ENCODE peak calls at places on chromosomes 16 and 17, in eight cellular contexts. One of them, this sample, is unnamed.

GRCh38 chr16:89020068-89020924 is 43.3 kb upstream of the CBFA2T3 start:
- DNase-seq in A549: no peak
- DNase-seq in GM12878: peak; percentile 59
- DNase-seq in uterus: no peak
- DNase-seq in ovary: no peak
- DNase-seq in astrocyte of the spinal cord: no peak
- DNase-seq in heart right ventricle: no peak
- DNase-seq in AG10803: no peak
- DNase-seq in this sample: no peak

GRCh38 chr17:45425125-45425983 is 7.3 kb downstream of the ARHGAP27 start:
- DNase-seq in A549: peak; percentile 97
- DNase-seq in GM12878: no peak
- DNase-seq in uterus: no peak
- DNase-seq in astrocyte of the spinal cord: peak; percentile 68
- DNase-seq in heart right ventricle: no peak
- DNase-seq in ovary: no peak
- DNase-seq in AG10803: peak; percentile 29
- DNase-seq in this sample: no peak

GRCh38 chr17:46082293-46082692 is 83.2 kb downstream of the STH start:
- DNase-seq in uterus: no peak
- DNase-seq in ovary: no peak
- DNase-seq in astrocyte of the spinal cord: no peak
- DNase-seq in GM12878: no peak
- DNase-seq in AG10803: no peak
- DNase-seq in A549: no peak
- DNase-seq in heart right ventricle: no peak
- DNase-seq in this sample: no peak

GRCh38 chr16:7086842-7087616 is 245.6 kb upstream of the RBFOX1 start:
- DNase-seq in A549: no peak
- DNase-seq in astrocyte of the spinal cord: no peak
- DNase-seq in AG10803: no peak
- DNase-seq in uterus: no peak
- DNase-seq in heart right ventricle: peak; percentile 33
- DNase-seq in ovary: no peak
- DNase-seq in GM12878: no peak
- DNase-seq in this sample: no peak

GRCh38 chr17:50938821-50939541 is 72.8 kb upstream of the TOB1 start:
- DNase-seq in A549: no peak
- DNase-seq in ovary: no peak
- DNase-seq in GM12878: no peak
- DNase-seq in astrocyte of the spinal cord: no peak
- DNase-seq in uterus: no peak
- DNase-seq in AG10803: no peak
- DNase-seq in heart right ventricle: no peak
- DNase-seq in this sample: no peak

GRCh38 chr16:20857281-20857680 is 42.9 kb downstream of the DCUN1D3 start:
- DNase-seq in heart right ventricle: no peak
- DNase-seq in astrocyte of the spinal cord: no peak
- DNase-seq in A549: no peak
- DNase-seq in GM12878: no peak
- DNase-seq in AG10803: no peak
- DNase-seq in uterus: no peak
- DNase-seq in ovary: no peak
- DNase-seq in this sample: no peak

GRCh38 chr16:3013998-3014690 is 1.4 kb downstream of the CLDN9 start:
- DNase-seq in GM12878: no peak
- DNase-seq in astrocyte of the spinal cord: no peak
- DNase-seq in uterus: no peak
- DNase-seq in A549: no peak
- DNase-seq in ovary: no peak
- DNase-seq in heart right ventricle: no peak
- DNase-seq in AG10803: no peak
- DNase-seq in this sample: no peak

GRCh38 chr17:78890111-78890897 is 12.7 kb downstream of the CEP295NL start:
- DNase-seq in GM12878: no peak
- DNase-seq in A549: no peak
- DNase-seq in ovary: no peak
- DNase-seq in AG10803: no peak
- DNase-seq in astrocyte of the spinal cord: no peak
- DNase-seq in heart right ventricle: peak; percentile 56
- DNase-seq in uterus: no peak
- DNase-seq in this sample: no peak

GRCh38 chr16:51049678-51050378 is 101.2 kb downstream of the SALL1 start:
- DNase-seq in heart right ventricle: no peak
- DNase-seq in A549: no peak
- DNase-seq in AG10803: no peak
- DNase-seq in uterus: no peak
- DNase-seq in ovary: no peak
- DNase-seq in GM12878: no peak
- DNase-seq in astrocyte of the spinal cord: no peak
- DNase-seq in this sample: no peak
- TF ChIP-seq CTCF in heart right ventricle: no peak
- TF ChIP-seq CTCF in A549: no peak
- TF ChIP-seq CTCF in AG10803: no peak
- TF ChIP-seq CTCF in uterus: no peak
- TF ChIP-seq CTCF in ovary: no peak
- TF ChIP-seq CTCF in GM12878: no peak
- TF ChIP-seq CTCF in astrocyte of the spinal cord: no peak
- TF ChIP-seq CTCF in this sample: no peak

GRCh38 chr17:66448008-66448644 is 145.7 kb downstream of the PRKCA start:
- DNase-seq in GM12878: no peak
- DNase-seq in heart right ventricle: no peak
- DNase-seq in A549: no peak
- DNase-seq in uterus: no peak
- DNase-seq in astrocyte of the spinal cord: no peak
- DNase-seq in AG10803: no peak
- DNase-seq in ovary: no peak
- DNase-seq in this sample: no peak
- H3K4me3 ChIP-seq in GM12878: no peak overlapping the region
- H3K4me3 ChIP-seq in heart right ventricle: no peak overlapping the region
- H3K4me3 ChIP-seq in A549: no peak overlapping the region
- H3K4me3 ChIP-seq in uterus: no peak overlapping the region
- H3K4me3 ChIP-seq in astrocyte of the spinal cord: no peak overlapping the region
- H3K4me3 ChIP-seq in AG10803: no peak overlapping the region
- H3K4me3 ChIP-seq in ovary: no peak overlapping the region
- H3K4me3 ChIP-seq in this sample: no peak overlapping the region

DNA sequence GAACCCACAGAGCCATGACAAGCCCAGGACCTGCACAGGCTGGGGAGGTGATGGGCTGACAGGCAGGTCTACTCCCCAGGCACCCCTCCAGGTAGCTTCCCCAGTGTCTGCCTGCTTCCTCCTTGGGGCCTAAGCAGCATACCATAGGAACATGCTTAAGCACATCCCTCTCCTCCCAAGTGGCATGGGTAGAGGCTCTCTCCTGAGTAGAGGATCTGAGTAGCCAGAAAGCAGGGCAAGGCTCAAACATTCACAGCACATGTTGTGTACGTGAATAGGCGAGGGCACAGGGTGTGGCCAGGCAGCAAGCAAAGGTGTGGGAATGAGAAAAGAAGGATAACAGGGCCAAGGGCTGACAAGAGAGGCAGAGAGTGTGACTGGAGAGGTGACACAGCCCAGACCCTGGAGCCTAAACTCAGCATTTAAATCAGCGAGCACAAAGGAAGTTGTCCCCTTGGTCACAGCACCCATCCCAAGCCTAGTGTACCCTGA is 29.7 kb upstream of the GFOD2 start:
- DNase-seq in GM12878: no peak
- DNase-seq in uterus: no peak
- DNase-seq in AG10803: no peak
- DNase-seq in heart right ventricle: no peak
- DNase-seq in ovary: no peak
- DNase-seq in A549: no peak
- DNase-seq in astrocyte of the spinal cord: no peak
- DNase-seq in this sample: no peak
- TF ChIP-seq CTCF in GM12878: no peak
- TF ChIP-seq CTCF in uterus: no peak
- TF ChIP-seq CTCF in AG10803: no peak
- TF ChIP-seq CTCF in heart right ventricle: no peak
- TF ChIP-seq CTCF in ovary: no peak
- TF ChIP-seq CTCF in A549: no peak
- TF ChIP-seq CTCF in astrocyte of the spinal cord: no peak
- TF ChIP-seq CTCF in this sample: no peak

DNA sequence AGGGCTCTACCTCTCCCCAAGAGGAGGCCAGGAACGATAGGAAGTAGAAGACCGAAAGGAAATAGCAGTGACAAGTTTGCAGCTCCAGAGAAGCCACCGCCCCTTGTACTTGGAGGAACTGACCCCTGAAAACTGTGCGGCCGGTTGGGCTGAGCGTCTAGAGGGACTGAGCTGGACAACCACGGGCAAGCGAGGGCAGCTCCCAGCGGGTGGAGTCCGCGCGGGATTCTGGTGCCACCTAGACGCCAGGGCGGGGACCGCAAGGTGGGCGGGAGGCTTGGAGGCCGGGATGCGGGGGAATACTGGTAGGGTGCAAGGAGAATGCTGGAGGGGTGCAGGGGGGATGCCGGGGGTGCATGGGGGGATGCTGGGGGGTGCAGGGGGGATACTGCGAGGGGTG is 1.3 kb upstream of the SLC6A4 start:
- DNase-seq in GM12878: no peak
- DNase-seq in astrocyte of the spinal cord: peak; percentile 26
- DNase-seq in heart right ventricle: peak; percentile 68
- DNase-seq in ovary: peak; percentile 16
- DNase-seq in A549: peak; percentile 91
- DNase-seq in AG10803: peak; percentile 25
- DNase-seq in uterus: peak; percentile 25
- DNase-seq in this sample: no peak
- H3K4me3 ChIP-seq in GM12878: no peak overlapping the region
- H3K4me3 ChIP-seq in astrocyte of the spinal cord: no peak overlapping the region
- H3K4me3 ChIP-seq in heart right ventricle: peak overlapping the region; percentile 2
- H3K4me3 ChIP-seq in ovary: no peak overlapping the region
- H3K4me3 ChIP-seq in A549: peak overlapping the region; percentile 57
- H3K4me3 ChIP-seq in AG10803: no peak overlapping the region
- H3K4me3 ChIP-seq in uterus: no peak overlapping the region
- H3K4me3 ChIP-seq in this sample: no peak overlapping the region

DNA sequence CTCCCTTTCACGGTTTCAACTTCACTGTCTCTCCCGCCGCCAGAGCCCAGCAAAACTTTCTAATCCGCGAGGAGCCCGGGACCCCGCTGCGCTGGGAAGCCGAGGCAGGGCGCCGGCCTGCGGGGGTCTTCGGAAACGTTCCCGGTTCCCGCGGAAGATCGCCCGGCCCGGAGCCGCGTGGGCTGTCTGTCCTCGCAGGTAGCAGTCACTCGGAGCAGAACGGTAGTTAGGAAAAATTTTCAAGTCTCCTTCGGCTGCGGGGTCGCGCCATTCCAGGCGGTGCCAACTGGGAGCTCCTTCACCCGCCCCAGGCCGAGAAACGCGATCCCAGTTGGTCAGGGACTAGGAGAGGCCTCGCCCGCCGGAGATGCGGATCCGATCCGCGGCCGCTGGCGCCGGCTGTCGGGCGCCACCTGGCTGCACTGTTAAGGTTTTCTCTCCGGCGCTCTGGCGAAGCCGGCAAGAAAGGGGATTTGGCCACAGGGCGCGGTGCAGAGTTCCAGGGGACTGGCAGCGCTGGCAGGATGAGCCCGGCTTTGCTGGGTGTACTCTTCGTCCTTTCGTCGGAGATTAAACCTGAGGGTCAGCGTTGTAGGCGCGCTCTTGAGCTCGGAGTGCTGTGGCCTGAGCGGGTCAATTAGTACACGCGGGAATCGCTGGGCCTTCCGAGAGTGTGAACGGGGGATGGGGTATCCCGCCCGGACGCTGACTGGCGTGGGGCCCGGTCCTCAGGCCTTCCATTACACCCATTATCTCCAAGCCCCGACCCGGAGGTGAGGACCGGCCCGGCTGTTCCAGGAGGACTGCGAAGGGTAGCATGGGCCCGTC is 135.4 kb downstream of the KCNJ12 start:
- DNase-seq in AG10803: peak; percentile 75
- DNase-seq in GM12878: no peak
- DNase-seq in A549: peak; percentile 84
- DNase-seq in astrocyte of the spinal cord: peak; percentile 84
- DNase-seq in uterus: peak; percentile 84
- DNase-seq in heart right ventricle: peak; percentile 86
- DNase-seq in ovary: peak; percentile 80
- DNase-seq in this sample: no peak
- TF ChIP-seq CTCF in AG10803: peak; percentile 65
- TF ChIP-seq CTCF in GM12878: peak; percentile 59
- TF ChIP-seq CTCF in A549: peak; percentile 86
- TF ChIP-seq CTCF in astrocyte of the spinal cord: peak; percentile 82
- TF ChIP-seq CTCF in uterus: peak; percentile 84
- TF ChIP-seq CTCF in heart right ventricle: peak; percentile 89
- TF ChIP-seq CTCF in ovary: peak; percentile 64
- TF ChIP-seq CTCF in this sample: peak; percentile 76